ENCODE peak calls at places on chromosomes 4 and X, in nine cellular contexts. One of them, this sample, is unnamed.

GRCh38 chr4:86403575-86403974 is 43.7 kb upstream of the MAPK10 start:
- DNase-seq in stimulated activated CD8-positive, alpha-beta memory T cell treated with anti-CD3 and anti-CD28 coated beads, Interleukin-4, amount 100 ng/mL, for 1 hour: no peak
- DNase-seq in NCI-H1092: no peak
- DNase-seq in AML-193: no peak
- DNase-seq in NCI-H1930: no peak
- DNase-seq in amniotic stem cell: no peak
- DNase-seq in dermis blood vessel endothelial cell: no peak
- DNase-seq in astrocyte of the spinal cord: no peak
- DNase-seq in left lung: no peak
- DNase-seq in this sample: no peak

GRCh38 chr4:15907430-15907829 is 31.1 kb downstream of the FGFBP1 start:
- DNase-seq in stimulated activated CD8-positive, alpha-beta memory T cell treated with anti-CD3 and anti-CD28 coated beads, Interleukin-4, amount 100 ng/mL, for 1 hour: no peak
- DNase-seq in NCI-H1092: no peak
- DNase-seq in AML-193: no peak
- DNase-seq in NCI-H1930: no peak
- DNase-seq in amniotic stem cell: no peak
- DNase-seq in dermis blood vessel endothelial cell: no peak
- DNase-seq in astrocyte of the spinal cord: no peak
- DNase-seq in left lung: no peak
- DNase-seq in this sample: no peak

GRCh38 chr4:118287691-118288090 is 65.1 kb downstream of the PRSS12 start:
- DNase-seq in stimulated activated CD8-positive, alpha-beta memory T cell treated with anti-CD3 and anti-CD28 coated beads, Interleukin-4, amount 100 ng/mL, for 1 hour: no peak
- DNase-seq in NCI-H1092: no peak
- DNase-seq in AML-193: no peak
- DNase-seq in NCI-H1930: no peak
- DNase-seq in amniotic stem cell: no peak
- DNase-seq in dermis blood vessel endothelial cell: no peak
- DNase-seq in astrocyte of the spinal cord: no peak
- DNase-seq in left lung: no peak
- DNase-seq in this sample: no peak

GRCh38 chr4:142452132-142452855 is 393.8 kb downstream of the INPP4B start:
- DNase-seq in stimulated activated CD8-positive, alpha-beta memory T cell treated with anti-CD3 and anti-CD28 coated beads, Interleukin-4, amount 100 ng/mL, for 1 hour: no peak
- DNase-seq in NCI-H1092: no peak
- DNase-seq in AML-193: no peak
- DNase-seq in NCI-H1930: no peak
- DNase-seq in amniotic stem cell: no peak
- DNase-seq in dermis blood vessel endothelial cell: no peak
- DNase-seq in astrocyte of the spinal cord: no peak
- DNase-seq in left lung: no peak
- DNase-seq in this sample: no peak

GRCh38 chr4:14879643-14880042 is 122.6 kb upstream of the CPEB2 start:
- DNase-seq in stimulated activated CD8-positive, alpha-beta memory T cell treated with anti-CD3 and anti-CD28 coated beads, Interleukin-4, amount 100 ng/mL, for 1 hour: no peak
- DNase-seq in NCI-H1092: no peak
- DNase-seq in AML-193: no peak
- DNase-seq in NCI-H1930: no peak
- DNase-seq in amniotic stem cell: no peak
- DNase-seq in dermis blood vessel endothelial cell: no peak
- DNase-seq in astrocyte of the spinal cord: no peak
- DNase-seq in left lung: no peak
- DNase-seq in this sample: no peak

GRCh38 chr4:146110847-146111485 is 64.6 kb upstream of the LSM6 start:
- DNase-seq in stimulated activated CD8-positive, alpha-beta memory T cell treated with anti-CD3 and anti-CD28 coated beads, Interleukin-4, amount 100 ng/mL, for 1 hour: no peak
- DNase-seq in NCI-H1092: no peak
- DNase-seq in AML-193: no peak
- DNase-seq in NCI-H1930: no peak
- DNase-seq in amniotic stem cell: no peak
- DNase-seq in dermis blood vessel endothelial cell: no peak
- DNase-seq in astrocyte of the spinal cord: no peak
- DNase-seq in left lung: no peak
- DNase-seq in this sample: no peak

GRCh38 chr4:103934178-103934789 is 214.5 kb upstream of the TACR3 start:
- DNase-seq in stimulated activated CD8-positive, alpha-beta memory T cell treated with anti-CD3 and anti-CD28 coated beads, Interleukin-4, amount 100 ng/mL, for 1 hour: no peak
- DNase-seq in NCI-H1092: peak; percentile 36
- DNase-seq in AML-193: peak; percentile 59
- DNase-seq in NCI-H1930: no peak
- DNase-seq in amniotic stem cell: peak; percentile 29
- DNase-seq in dermis blood vessel endothelial cell: peak; percentile 63
- DNase-seq in astrocyte of the spinal cord: peak; percentile 65
- DNase-seq in left lung: no peak
- DNase-seq in this sample: peak; percentile 39

GRCh38 chrX:112844250-112844649 is 3.6 kb upstream of the AMOT start:
- DNase-seq in stimulated activated CD8-positive, alpha-beta memory T cell treated with anti-CD3 and anti-CD28 coated beads, Interleukin-4, amount 100 ng/mL, for 1 hour: no peak
- DNase-seq in NCI-H1092: no peak
- DNase-seq in AML-193: no peak
- DNase-seq in NCI-H1930: no peak
- DNase-seq in amniotic stem cell: no peak
- DNase-seq in dermis blood vessel endothelial cell: no peak
- DNase-seq in astrocyte of the spinal cord: no peak
- DNase-seq in left lung: no peak
- DNase-seq in this sample: no peak

GRCh38 chrX:48025561-48025960 is 18.8 kb downstream of the SPACA5 start:
- DNase-seq in stimulated activated CD8-positive, alpha-beta memory T cell treated with anti-CD3 and anti-CD28 coated beads, Interleukin-4, amount 100 ng/mL, for 1 hour: no peak
- DNase-seq in NCI-H1092: peak; percentile 30
- DNase-seq in AML-193: peak; percentile 33
- DNase-seq in NCI-H1930: peak; percentile 43
- DNase-seq in amniotic stem cell: no peak
- DNase-seq in dermis blood vessel endothelial cell: peak; percentile 80
- DNase-seq in astrocyte of the spinal cord: peak; percentile 60
- DNase-seq in left lung: no peak
- DNase-seq in this sample: peak; percentile 54

GRCh38 chrX:104172121-104172520 is 5.9 kb downstream of the FAM199X start:
- DNase-seq in stimulated activated CD8-positive, alpha-beta memory T cell treated with anti-CD3 and anti-CD28 coated beads, Interleukin-4, amount 100 ng/mL, for 1 hour: no peak
- DNase-seq in NCI-H1092: no peak
- DNase-seq in AML-193: no peak
- DNase-seq in NCI-H1930: no peak
- DNase-seq in amniotic stem cell: no peak
- DNase-seq in dermis blood vessel endothelial cell: no peak
- DNase-seq in astrocyte of the spinal cord: no peak
- DNase-seq in left lung: no peak
- DNase-seq in this sample: no peak

GRCh38 chr4:111839186-111839585 is 306.1 kb upstream of the FAM241A start:
- DNase-seq in stimulated activated CD8-positive, alpha-beta memory T cell treated with anti-CD3 and anti-CD28 coated beads, Interleukin-4, amount 100 ng/mL, for 1 hour: no peak
- DNase-seq in NCI-H1092: no peak
- DNase-seq in AML-193: no peak
- DNase-seq in NCI-H1930: no peak
- DNase-seq in amniotic stem cell: no peak
- DNase-seq in dermis blood vessel endothelial cell: no peak
- DNase-seq in astrocyte of the spinal cord: no peak
- DNase-seq in left lung: no peak
- DNase-seq in this sample: peak; percentile 27